ENCODE peak calls at places on chromosomes 11 and 22, in five cellular contexts. Y is NT2/D1, J is H1, L is GM12878, N is HepG2. S is an unnamed sample.

GRCh38 chr11:32334822-32335221 is 100.5 kb downstream of the WT1 start:
- DNase-seq in Y (no peak), J (peak; percentile 84), L (no peak), N (peak; percentile 45), S (no peak)

GRCh38 chr11:78094250-78094649 is 14.6 kb upstream of the NDUFC2 start:
- DNase-seq in Y (no peak), J (no peak), L (no peak), N (no peak), S (no peak)

GRCh38 chr22:45150139-45150538 is 13.6 kb upstream of the NUP50 start:
- DNase-seq in Y (no peak), J (no peak), L (no peak), N (no peak), S (no peak)

GRCh38 chr22:45612940-45613339 is 58.7 kb upstream of the ATXN10 start:
- DNase-seq in Y (no peak), J (no peak), L (no peak), N (no peak), S (no peak)

GRCh38 chr22:30225220-30225922 is 21.2 kb downstream of the LIF start:
- DNase-seq in Y (no peak), J (no peak), L (no peak), N (no peak), S (no peak)

GRCh38 chr11:70610561-70610960 is 212.2 kb downstream of the CTTN start:
- DNase-seq in Y (no peak), J (no peak), L (no peak), N (no peak), S (no peak)

GRCh38 chr22:35397095-35397904 is 2.6 kb upstream of the MCM5 start:
- DNase-seq in Y (no peak), J (no peak), L (no peak), N (peak; percentile 89), S (no peak)

GRCh38 chr11:1345752-1346513 is 36.5 kb upstream of the TOLLIP start:
- DNase-seq in Y (no peak), J (no peak), L (no peak), N (no peak), S (no peak)

GRCh38 chr11:113272281-113272680 is 42.1 kb upstream of the TTC12 start:
- DNase-seq in Y (no peak), J (no peak), L (no peak), N (no peak), S (no peak)

GRCh38 chr11:1570896-1571759 is 943 bp downstream of the DUSP8 start:
- DNase-seq in Y (no peak), J (peak; percentile 73), L (no peak), N (no peak), S (no peak)

GRCh38 chr22:43848366-43849171 is 13.7 kb downstream of the SULT4A1 start:
- DNase-seq in Y (no peak), J (no peak), L (no peak), N (no peak), S (peak; percentile 39)

GRCh38 chr11:63536669-63537292 is at the start of gene PLAAT4:
- DNase-seq in Y (no peak), J (no peak), L (peak; percentile 45), N (peak; percentile 16), S (no peak)
- TF ChIP-seq SUZ12 in Y (no peak), J (no peak), L (no peak), N (no peak), S (no peak)

DNA sequence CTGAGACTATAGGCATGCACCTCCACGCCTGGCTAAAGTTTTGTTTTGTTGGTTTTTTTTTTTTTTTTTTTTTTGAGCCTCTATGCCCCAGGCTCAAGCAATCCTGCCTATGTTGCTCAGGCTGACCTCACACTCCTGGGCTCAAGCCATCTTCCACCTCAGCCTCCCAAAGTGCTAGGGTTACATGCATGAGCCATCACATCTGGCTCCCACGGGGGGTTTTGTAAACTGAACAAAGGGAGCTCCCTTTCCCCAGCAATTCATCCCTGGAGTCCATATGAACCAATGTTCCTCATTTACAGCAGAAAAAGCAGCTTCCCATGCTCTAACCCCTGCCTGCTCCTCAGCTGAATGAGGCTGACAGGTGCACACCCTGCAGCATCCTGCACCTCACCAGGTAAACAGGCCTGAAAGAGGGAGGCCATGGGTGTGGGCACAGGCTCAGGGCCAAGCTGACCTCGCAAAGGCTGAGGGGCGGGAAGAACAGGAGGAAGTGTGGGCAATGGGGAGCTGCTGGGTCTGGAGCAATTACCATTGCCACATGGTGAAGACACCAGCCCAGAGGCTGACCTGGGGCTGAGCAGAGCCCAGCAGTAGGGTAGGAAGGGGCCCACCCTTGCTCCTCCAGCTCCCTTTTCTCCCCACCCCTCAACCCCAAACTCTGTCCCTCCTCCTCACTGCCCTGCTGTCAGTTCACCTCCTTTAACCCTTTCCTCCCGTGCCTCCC is 58.2 kb downstream of the RBX1 start:
- DNase-seq in Y (no peak), J (no peak), L (no peak), N (no peak), S (no peak)
- TF ChIP-seq SUZ12 in Y (no peak), J (no peak), L (no peak), N (no peak), S (no peak)

GRCh38 chr11:45664376-45665205 is 831 bp downstream of the CHST1 start:
- DNase-seq in Y (no peak), J (peak; percentile 62), L (no peak), N (no peak), S (peak; percentile 24)

GRCh38 chr11:45666648-45667642 is 1.5 kb upstream of the CHST1 start:
- DNase-seq in Y (no peak), J (no peak), L (no peak), N (no peak), S (no peak)

GRCh38 chr11:45667929-45668680 is 2.7 kb upstream of the CHST1 start:
- DNase-seq in Y (no peak), J (no peak), L (no peak), N (no peak), S (no peak)

GRCh38 chr11:45665206-45665932 is at the start of gene CHST1:
- DNase-seq in Y (no peak), J (peak; percentile 64), L (no peak), N (no peak), S (peak; percentile 55)

GRCh38 chr11:45665933-45666647 is 668 bp upstream of the CHST1 start:
- DNase-seq in Y (no peak), J (peak; percentile 65), L (no peak), N (no peak), S (no peak)
- TF ChIP-seq SUZ12 in Y (no peak), J (no peak), L (no peak), N (no peak), S (no peak)

GRCh38 chr11:134406264-134407185 is 5.5 kb downstream of the B3GAT1 start:
- DNase-seq in Y (no peak), J (no peak), L (no peak), N (no peak), S (no peak)

GRCh38 chr11:134405436-134405835 is 6.6 kb downstream of the B3GAT1 start:
- DNase-seq in Y (no peak), J (no peak), L (no peak), N (no peak), S (no peak)

GRCh38 chr11:134407923-134408322 is 4.1 kb downstream of the B3GAT1 start:
- DNase-seq in Y (no peak), J (no peak), L (no peak), N (no peak), S (no peak)

GRCh38 chr11:134405841-134406240 is 6.2 kb downstream of the B3GAT1 start:
- DNase-seq in Y (no peak), J (no peak), L (no peak), N (no peak), S (no peak)

DNA sequence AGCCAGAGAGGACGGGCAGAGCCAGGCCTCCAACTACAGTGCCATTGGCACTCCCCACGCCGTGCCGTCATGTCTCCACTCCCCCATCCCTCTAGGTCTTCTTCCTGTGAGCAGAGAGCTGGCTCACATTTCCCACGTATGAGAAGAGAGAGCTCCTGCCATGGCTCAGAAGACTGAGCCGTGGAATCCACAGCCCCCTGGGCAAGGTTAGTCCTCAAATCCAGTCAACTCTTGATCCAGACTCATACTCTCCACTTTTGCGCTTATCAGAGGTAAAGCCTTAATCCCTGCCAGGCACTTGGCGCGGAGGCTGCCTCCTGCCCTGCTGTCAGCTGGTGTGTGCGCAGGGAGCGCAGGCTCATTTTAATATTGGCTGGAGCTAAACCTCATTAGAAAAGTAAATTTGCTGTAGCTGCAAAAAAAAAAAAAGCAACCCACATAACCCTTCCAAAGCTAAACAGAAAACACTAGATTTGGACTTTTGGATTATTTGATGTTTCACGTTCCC is 4.7 kb downstream of the B3GAT1 start:
- DNase-seq in Y (no peak), J (no peak), L (no peak), N (no peak), S (no peak)
- TF ChIP-seq SUZ12 in Y (no peak), J (no peak), L (no peak), N (no peak), S (no peak)